ENCODE peak calls at places on chromosomes 3 and 15, in five cellular contexts. Y is hepatocyte, K is astrocyte, J is HCT116, E is PC-9. U is an unnamed sample. For H3K36me3, the result is how much of the 10 kb centered on the place peaks cover.

GRCh38 chr15:71701808-71702207 is 108.5 kb upstream of the NR2E3 start:
- DNase-seq in K (no peak), E (no peak), J (no peak), Y (no peak), U (no peak)

GRCh38 chr3:38843898-38844297 is 27.9 kb upstream of the SCN10A start:
- DNase-seq in E (no peak), K (peak), Y (peak), J (peak), U (no peak)

GRCh38 chr3:183098538-183099025 is 714 bp downstream of the MCCC1 start:
- DNase-seq in E (no peak), Y (peak), J (no peak), K (no peak), U (no peak)

GRCh38 chr3:170476291-170476690 is 57.6 kb downstream of the CLDN11 start:
- DNase-seq in K (no peak), Y (no peak), J (no peak), E (peak), U (no peak)

GRCh38 chr3:138786788-138787276 is 47.9 kb downstream of the PIK3CB start:
- DNase-seq in Y (no peak), K (peak), E (no peak), J (no peak), U (peak)

GRCh38 chr3:149283401-149283800 is 50.0 kb downstream of the TM4SF18 start:
- DNase-seq in Y (no peak), J (no peak), K (no peak), E (no peak), U (no peak)

GRCh38 chr3:27165348-27165747 is 203.8 kb downstream of the NEK10 start:
- DNase-seq in J (no peak), K (peak), Y (peak), E (no peak), U (no peak)

GRCh38 chr15:65450556-65450955 is 27.8 kb upstream of the IGDCC4 start:
- DNase-seq in J (no peak), K (no peak), E (no peak), Y (no peak), U (no peak)

GRCh38 chr15:81280086-81280485 is 43.9 kb downstream of the STARD5 start:
- DNase-seq in Y (no peak), J (no peak), E (no peak), K (no peak), U (no peak)

GRCh38 chr3:67064105-67064504 is 66.0 kb downstream of the KBTBD8 start:
- DNase-seq in E (no peak), Y (no peak), J (no peak), K (peak), U (no peak)

GRCh38 chr15:63473007-63473748 is 31.2 kb upstream of the USP3 start:
- DNase-seq in E (no peak), J (no peak), Y (no peak), K (no peak), U (no peak)

GRCh38 chr3:133943639-133944131 is 48.0 kb upstream of the RAB6B start:
- DNase-seq in J (peak), Y (peak), E (peak), K (peak), U (no peak)

GRCh38 chr3:97910931-97911351 is 61.3 kb downstream of the RIOX2 start:
- DNase-seq in Y (peak), K (no peak), E (no peak), J (no peak), U (no peak)

GRCh38 chr3:175150812-175151411 is 291.8 kb downstream of the NAALADL2 start:
- DNase-seq in E (peak), K (peak), J (peak), Y (no peak), U (no peak)

GRCh38 chr15:60788514-60789091 is 309.7 kb upstream of the ICE2 start:
- DNase-seq in E (no peak), J (no peak), K (no peak), Y (no peak), U (no peak)

GRCh38 chr3:120894285-120894684 is 13.7 kb upstream of the STXBP5L start:
- DNase-seq in Y (peak), E (no peak), K (peak), J (peak), U (no peak)

GRCh38 chr3:78641703-78642102 is 1126.1 kb downstream of the ROBO1 start:
- DNase-seq in K (no peak), Y (no peak), J (no peak), E (no peak), U (no peak)

GRCh38 chr15:25478313-25478712 is 39.5 kb upstream of the UBE3A start:
- DNase-seq in J (no peak), K (no peak), Y (no peak), E (no peak), U (no peak)

GRCh38 chr15:68672781-68673205 is 94.0 kb downstream of the CORO2B start:
- DNase-seq in E (no peak), J (no peak), Y (no peak), K (no peak), U (no peak)

GRCh38 chr3:103052236-103052830 is 617.5 kb downstream of the ZPLD1 start:
- DNase-seq in Y (peak), J (peak), E (peak), K (peak), U (no peak)

GRCh38 chr3:31356941-31357340 is 175.8 kb upstream of the STT3B start:
- DNase-seq in E (no peak), Y (peak), K (peak), J (no peak), U (no peak)

GRCh38 chr3:21013566-21013965 is 737.4 kb downstream of the ZNF385D start:
- DNase-seq in K (peak), J (no peak), Y (no peak), E (no peak), U (no peak)

GRCh38 chr15:67303490-67304363 is 49.1 kb downstream of the IQCH start:
- DNase-seq in E (no peak), J (peak), Y (peak), K (peak), U (no peak)

GRCh38 chr15:65101891-65102708 is 12.9 kb downstream of the UBAP1L start:
- DNase-seq in K (no peak), J (no peak), Y (no peak), E (no peak), U (no peak)

GRCh38 chr3:107512108-107512507 is 10.7 kb upstream of the BBX start:
- DNase-seq in E (no peak), K (no peak), J (no peak), Y (no peak), U (no peak)

GRCh38 chr15:57092252-57092651 is 173.8 kb downstream of the TCF12 start:
- DNase-seq in J (no peak), K (no peak), E (no peak), Y (no peak), U (no peak)

GRCh38 chr3:184480831-184481230 is 80.8 kb upstream of the EPHB3 start:
- DNase-seq in E (no peak), J (no peak), Y (no peak), K (no peak), U (no peak)

GRCh38 chr3:37337481-37337880 is 163.1 kb upstream of the LRRFIP2 start:
- DNase-seq in K (no peak), Y (no peak), J (no peak), E (no peak), U (no peak)

GRCh38 chr15:62027916-62028315 is 32.3 kb downstream of the VPS13C start:
- DNase-seq in E (no peak), J (no peak), Y (no peak), K (no peak), U (no peak)

GRCh38 chr3:16370503-16370871 is 105.5 kb downstream of the OXNAD1 start:
- DNase-seq in J (no peak), Y (no peak), E (no peak), K (no peak), U (no peak)

GRCh38 chr3:13501527-13501926 is 21.4 kb downstream of the HDAC11 start:
- DNase-seq in E (no peak), Y (no peak), J (no peak), K (no peak), U (no peak)

GRCh38 chr15:81410318-81410753 is 36.3 kb upstream of the TMC3 start:
- DNase-seq in E (peak), J (peak), K (peak), Y (peak), U (peak)

GRCh38 chr3:71784201-71784913 is 591 bp downstream of the PROK2 start:
- DNase-seq in E (no peak), J (no peak), K (no peak), Y (no peak), U (no peak)

GRCh38 chr3:71784914-71785593 is at the start of gene PROK2:
- DNase-seq in E (no peak), K (no peak), Y (peak), J (no peak), U (no peak)

GRCh38 chr3:71787851-71788405 is 3.0 kb upstream of the PROK2 start:
- DNase-seq in J (no peak), K (no peak), Y (no peak), E (no peak), U (no peak)

GRCh38 chr3:71786551-71786950 is 1.6 kb upstream of the PROK2 start:
- DNase-seq in K (no peak), J (no peak), Y (no peak), E (no peak), U (no peak)

GRCh38 chr3:71785594-71786472 is 885 bp upstream of the PROK2 start:
- DNase-seq in K (no peak), E (no peak), Y (no peak), J (no peak), U (no peak)
- TF ChIP-seq EZH2 in K (peak), E (no peak), Y (peak), J (no peak), U (no peak)

GRCh38 chr15:89330119-89330518 is 4.5 kb downstream of the POLG start:
- DNase-seq in Y (no peak), E (no peak), K (no peak), J (no peak), U (no peak)

GRCh38 chr15:89329329-89330084 is 5.1 kb downstream of the POLG start:
- DNase-seq in J (no peak), E (no peak), Y (no peak), K (no peak), U (no peak)

GRCh38 chr15:89332446-89332845 is 2.2 kb downstream of the POLG start:
- DNase-seq in J (peak), K (no peak), Y (no peak), E (no peak), U (no peak)

GRCh38 chr15:89333011-89333860 is 1.4 kb downstream of the POLG start:
- DNase-seq in K (no peak), E (no peak), J (no peak), Y (no peak), U (no peak)

DNA sequence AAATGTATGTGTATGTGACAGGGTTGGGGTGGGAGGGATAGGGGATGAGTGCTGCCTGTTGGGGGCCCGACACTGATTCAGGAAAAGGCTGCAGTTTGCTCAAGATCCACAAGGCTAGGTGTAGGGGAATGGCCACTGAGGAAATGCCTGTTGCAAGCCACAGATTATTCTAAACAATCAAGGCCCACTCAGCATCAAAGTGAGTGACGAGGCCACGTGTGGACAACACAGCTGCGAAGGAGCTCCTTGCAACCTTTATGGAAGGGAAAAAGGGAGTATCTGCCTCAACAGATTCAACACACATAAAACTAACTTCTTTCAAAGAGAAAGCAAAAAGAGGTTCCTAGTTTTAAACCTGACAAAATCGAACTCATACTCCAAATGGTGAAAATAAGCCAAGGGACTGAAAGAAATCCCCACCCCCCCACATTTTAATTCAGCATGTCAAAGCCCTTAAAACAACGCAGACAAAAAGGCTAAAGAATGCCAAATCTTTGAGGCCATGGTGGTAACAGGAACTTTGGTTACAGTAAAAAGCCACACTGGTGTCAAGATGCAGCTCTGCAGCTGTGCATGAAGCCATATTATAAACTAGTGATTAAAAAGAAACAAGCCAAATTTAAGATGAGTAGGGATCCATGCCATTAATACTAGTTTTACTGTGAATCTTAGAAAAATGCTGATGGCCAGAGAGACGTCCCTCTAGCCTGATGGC is 3.6 kb downstream of the POLG start:
- DNase-seq in J (no peak), K (no peak), Y (no peak), E (no peak), U (no peak)
- H3K36me3 ChIP-seq in J (half or more), K (half or more), Y (under half), E (half or more), U (half or more)

GRCh38 chr3:7547826-7548225 is 686.9 kb downstream of the GRM7 start:
- DNase-seq in Y (no peak), K (no peak), J (no peak), E (no peak), U (no peak)

GRCh38 chr3:7543294-7543693 is 682.4 kb downstream of the GRM7 start:
- DNase-seq in K (peak), E (no peak), J (no peak), Y (no peak), U (no peak)

GRCh38 chr3:7545334-7545733 is 684.4 kb downstream of the GRM7 start:
- DNase-seq in Y (no peak), J (no peak), K (peak), E (no peak), U (no peak)

DNA sequence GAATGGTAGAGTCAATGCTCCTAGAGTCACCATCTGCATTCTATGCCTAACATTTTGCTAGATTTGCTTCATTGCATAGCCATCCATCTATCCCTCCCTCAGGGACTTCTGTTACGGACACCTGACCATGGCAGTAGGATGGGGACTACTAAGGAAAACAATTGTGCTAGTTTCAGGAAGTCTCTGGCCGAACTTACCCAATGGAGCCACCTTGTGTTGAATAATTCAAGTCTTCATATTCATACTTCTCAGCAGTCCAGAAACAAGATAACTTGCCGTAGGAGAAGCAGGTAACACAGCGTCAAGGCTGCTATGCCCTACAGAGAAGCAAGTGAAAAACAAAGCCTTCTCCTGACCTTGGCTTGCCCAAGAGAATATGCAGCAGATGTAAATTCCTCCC is 685.3 kb downstream of the GRM7 start:
- DNase-seq in K (peak), Y (peak), E (no peak), J (peak), U (no peak)
- TF ChIP-seq EZH2 in K (no peak), Y (no peak), E (no peak), J (no peak), U (no peak)

GRCh38 chr3:50136714-50137405 is 18.3 kb upstream of the SEMA3F start:
- DNase-seq in J (no peak), K (no peak), E (no peak), Y (no peak), U (no peak)
- H3K36me3 ChIP-seq in J (under half), K (under half), E (under half), Y (under half), U (under half)

GRCh38 chr15:70585707-70586034 is 177.7 kb downstream of the UACA start:
- DNase-seq in Y (no peak), J (no peak), E (no peak), K (no peak), U (no peak)

GRCh38 chr15:70582143-70582945 is 181.0 kb downstream of the UACA start:
- DNase-seq in Y (no peak), E (no peak), K (peak), J (no peak), U (no peak)

GRCh38 chr15:70586241-70586640 is 177.1 kb downstream of the UACA start:
- DNase-seq in K (no peak), J (no peak), Y (no peak), E (no peak), U (no peak)

GRCh38 chr15:70584441-70584837 is 178.9 kb downstream of the UACA start:
- DNase-seq in Y (no peak), E (no peak), J (no peak), K (no peak), U (no peak)

DNA sequence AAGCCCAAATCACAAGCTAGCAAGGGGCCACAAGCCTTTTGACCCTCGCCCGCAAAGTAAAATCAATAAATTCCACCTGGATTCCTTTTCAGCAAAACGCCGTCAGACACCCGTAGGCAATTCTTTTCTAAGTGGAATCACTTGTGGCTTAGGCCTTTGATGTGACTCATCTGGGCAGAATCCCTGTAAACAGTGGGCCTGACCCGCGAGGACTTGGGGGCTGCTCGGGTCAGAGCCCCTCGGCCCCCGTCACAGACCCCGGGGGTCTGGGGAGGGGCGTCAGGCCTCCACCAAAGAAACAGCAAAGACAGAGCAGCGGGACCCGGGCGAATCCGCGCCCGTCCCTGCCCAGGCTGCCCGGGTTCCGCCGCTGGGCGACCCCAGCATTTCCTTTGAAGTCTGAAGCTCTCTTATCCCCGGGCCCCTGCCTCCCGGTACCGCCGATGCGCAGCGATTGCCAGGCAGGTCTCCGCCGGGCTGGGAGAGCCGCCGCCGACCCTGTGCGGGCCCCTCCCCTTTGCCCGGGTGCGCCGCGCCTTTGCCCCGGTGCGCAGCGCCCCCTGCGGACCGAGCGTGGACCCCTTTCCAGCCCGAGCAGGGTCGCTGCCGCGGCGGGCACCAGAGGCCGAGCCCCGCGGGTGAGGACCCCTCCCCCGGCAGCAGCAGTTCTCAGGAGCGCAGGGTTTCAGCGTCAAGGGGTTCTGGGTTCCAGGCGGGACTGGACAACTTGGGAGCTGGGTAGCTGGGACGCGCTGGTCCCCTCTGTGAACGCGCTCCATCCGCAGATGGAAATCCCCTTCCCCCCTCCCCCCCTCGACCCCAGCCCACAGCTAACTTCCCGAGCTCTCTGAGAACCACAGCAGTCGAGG is 178.3 kb downstream of the UACA start:
- DNase-seq in J (peak), Y (peak), K (peak), E (peak), U (no peak)
- TF ChIP-seq EZH2 in J (no peak), Y (no peak), K (no peak), E (no peak), U (no peak)

GRCh38 chr3:108569336-108569735 is 19.9 kb downstream of the CIP2A start:
- DNase-seq in K (no peak), E (no peak), J (no peak), Y (no peak), U (no peak)
- H3K36me3 ChIP-seq in K (under half), E (under half), J (under half), Y (under half), U (under half)

GRCh38 chr15:93333826-93334225 is 244.8 kb upstream of the RGMA start:
- DNase-seq in K (no peak), J (no peak), Y (no peak), E (no peak), U (no peak)
- TF ChIP-seq EZH2 in K (no peak), J (no peak), Y (no peak), E (no peak), U (no peak)

GRCh38 chr15:90449206-90449735 is 61.2 kb downstream of the IQGAP1 start:
- DNase-seq in Y (no peak), K (peak), J (no peak), E (no peak), U (no peak)
- H3K36me3 ChIP-seq in Y (under half), K (half or more), J (under half), E (half or more), U (under half)

U was measured in SK-N-MC.